ENCODE peak calls at places on chromosome 16, in six cellular contexts. B, Y, U, W, Q and M are unnamed samples.
A peak's percentile ranks its signal among the peaks of the same experiment; 100 is the strongest.

GRCh38 chr16:87686697-87687570 is 78.9 kb downstream of the KLHDC4 start:
- DNase-seq in Y (no peak), U (no peak), Q (no peak), W (peak; percentile 6), B (no peak), M (peak; percentile 35)

GRCh38 chr16:65038125-65038524 is 83.7 kb downstream of the CDH11 start:
- DNase-seq in Y (no peak), Q (no peak), B (no peak), U (no peak), W (no peak), M (no peak)

GRCh38 chr16:12680531-12680930 is 123.2 kb downstream of the CPPED1 start:
- DNase-seq in Q (no peak), B (no peak), Y (no peak), W (no peak), U (no peak), M (no peak)

GRCh38 chr16:82995286-82995926 is 368.6 kb downstream of the CDH13 start:
- DNase-seq in W (no peak), Y (peak; percentile 45), U (no peak), B (no peak), Q (no peak), M (no peak)

GRCh38 chr16:27920391-27920891 is 143.1 kb downstream of the GSG1L start:
- DNase-seq in Q (no peak), Y (no peak), B (peak; percentile 31), W (no peak), U (no peak), M (no peak)

GRCh38 chr16:1573301-1573700 is 38.6 kb downstream of the IFT140 start:
- DNase-seq in W (no peak), B (no peak), Y (no peak), U (no peak), Q (no peak), M (no peak)

GRCh38 chr16:66471696-66472393 is 44.8 kb downstream of the BEAN1 start:
- DNase-seq in Q (no peak), U (no peak), Y (no peak), B (no peak), W (no peak), M (no peak)

GRCh38 chr16:3295209-3295608 is 10.0 kb downstream of the TIGD7 start:
- DNase-seq in Y (no peak), W (no peak), Q (no peak), U (no peak), B (no peak), M (no peak)

GRCh38 chr16:4500283-4500682 is 24.1 kb downstream of the HMOX2 start:
- DNase-seq in Q (no peak), Y (no peak), W (peak; percentile 85), U (no peak), B (no peak), M (peak; percentile 89)

GRCh38 chr16:58753711-58754134 is 19.6 kb upstream of the GOT2 start:
- DNase-seq in Y (no peak), W (no peak), B (no peak), Q (no peak), U (peak; percentile 54), M (no peak)

GRCh38 chr16:55568151-55568693 is 1.7 kb downstream of the CAPNS2 start:
- DNase-seq in W (no peak), Q (no peak), B (no peak), U (no peak), Y (no peak), M (no peak)

GRCh38 chr16:81280393-81280792 is 34.4 kb upstream of the GAN start:
- DNase-seq in Q (no peak), W (no peak), Y (no peak), B (no peak), U (no peak), M (peak; percentile 37)

GRCh38 chr16:87216824-87217205 is 100.4 kb downstream of the C16orf95 start:
- DNase-seq in B (no peak), W (no peak), U (no peak), Y (no peak), Q (no peak), M (peak; percentile 40)

GRCh38 chr16:86866986-86867722 is 288.8 kb downstream of the FOXL1 start:
- DNase-seq in W (no peak), Y (no peak), B (no peak), Q (no peak), U (no peak), M (no peak)

GRCh38 chr16:14963281-14964173 is 11.3 kb upstream of the PDXDC1 start:
- DNase-seq in Q (no peak), W (no peak), Y (no peak), U (no peak), B (no peak), M (no peak)

GRCh38 chr16:27819356-27819755 is 244.2 kb downstream of the GSG1L start:
- DNase-seq in U (no peak), Y (no peak), Q (no peak), B (no peak), W (no peak), M (no peak)

GRCh38 chr16:63655846-63656245 is 1466.0 kb downstream of the CDH11 start:
- DNase-seq in Y (no peak), Q (no peak), W (no peak), U (no peak), B (no peak), M (no peak)

DNA sequence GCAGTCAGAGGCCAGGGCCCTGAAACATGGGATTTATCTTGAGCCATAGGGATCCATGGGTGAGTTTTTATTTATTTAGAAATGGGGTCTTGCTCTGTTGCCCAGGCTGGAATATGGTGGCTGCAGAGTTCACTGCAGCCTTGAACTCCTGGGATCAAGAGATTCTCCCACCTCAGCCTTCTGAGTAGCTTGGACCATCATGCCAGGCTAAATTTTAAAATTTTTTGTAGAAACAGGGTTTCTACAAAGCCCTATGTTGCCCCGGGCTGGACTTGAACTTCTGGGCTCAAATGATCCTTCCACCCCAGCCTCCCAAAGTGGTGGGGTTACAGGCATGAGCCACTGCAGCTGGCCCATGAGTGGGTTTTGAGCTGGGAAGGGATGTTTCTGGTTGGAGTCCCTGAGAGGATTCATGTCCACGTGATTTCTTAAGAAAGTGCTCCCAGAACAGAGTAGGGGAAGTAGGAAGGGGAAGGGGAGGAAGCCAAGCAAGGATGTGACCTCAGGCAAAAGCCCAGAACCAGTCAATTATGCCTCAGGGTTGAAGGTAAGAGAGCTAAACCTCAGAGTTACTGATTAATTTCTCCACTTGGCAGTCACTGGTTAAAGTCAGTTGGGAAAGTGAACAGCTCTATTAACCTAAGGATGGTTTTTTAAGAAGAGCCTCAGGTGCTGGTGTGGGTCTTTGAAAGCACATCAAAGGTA is 3.9 kb upstream of the KAT8 start:
- DNase-seq in W (no peak), Y (no peak), U (no peak), Q (no peak), B (no peak), M (no peak)
- TF ChIP-seq CTCF in W (no peak), Y (no peak), U (no peak), Q (no peak), B (no peak), M (no peak)

GRCh38 chr16:78503501-78504110 is 404.2 kb downstream of the WWOX start:
- DNase-seq in W (peak; percentile 70), U (no peak), Y (peak; percentile 69), Q (no peak), B (peak; percentile 58), M (peak; percentile 64)

GRCh38 chr16:78507576-78507975 is 408.1 kb downstream of the WWOX start:
- DNase-seq in W (no peak), Q (no peak), B (no peak), U (no peak), Y (no peak), M (no peak)

GRCh38 chr16:78504391-78504945 is 405.0 kb downstream of the WWOX start:
- DNase-seq in Q (no peak), B (no peak), U (peak; percentile 73), Y (peak; percentile 40), W (peak; percentile 29), M (peak; percentile 3)

GRCh38 chr16:78506372-78507193 is 407.1 kb downstream of the WWOX start:
- DNase-seq in Y (no peak), U (no peak), W (no peak), B (no peak), Q (no peak), M (no peak)

DNA sequence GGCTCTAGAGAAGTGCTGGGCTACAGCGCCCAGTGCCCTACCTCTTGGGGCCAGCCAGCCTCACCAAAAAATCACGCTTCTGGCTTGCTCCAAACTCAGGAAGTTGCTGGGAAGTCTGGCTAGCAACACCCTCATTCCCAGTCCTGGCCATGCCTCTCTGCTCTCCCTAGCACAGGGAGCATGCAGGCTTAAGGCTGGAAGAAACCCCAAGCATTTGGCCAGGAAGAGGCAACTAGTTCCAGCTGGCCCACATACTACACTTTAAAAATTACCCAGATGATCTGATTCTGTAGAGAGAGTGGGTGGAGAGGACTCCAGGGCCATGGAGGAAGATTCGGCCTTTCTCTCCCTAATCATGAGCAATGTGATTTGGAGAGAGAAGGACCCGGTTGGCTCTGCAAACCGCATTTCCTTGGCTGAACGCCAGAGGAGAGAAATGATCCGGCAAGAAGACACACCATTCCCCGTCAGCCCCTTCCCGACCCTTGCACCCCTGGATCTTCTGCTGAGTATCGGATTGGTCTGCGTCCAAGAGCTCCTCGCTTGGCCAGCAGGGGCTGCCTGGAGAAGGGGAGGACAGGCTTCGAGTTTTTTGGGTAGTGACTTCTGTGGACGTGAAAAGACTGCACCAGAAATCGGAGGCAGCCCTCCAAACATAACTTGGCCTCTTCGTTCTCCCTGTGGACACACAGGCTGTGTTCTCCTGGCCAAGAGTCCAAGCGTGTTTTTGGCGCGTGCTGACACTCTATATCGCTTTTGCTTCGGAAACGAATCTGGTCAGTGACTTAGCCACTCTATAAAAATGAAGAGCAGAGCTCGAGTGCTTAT is 406.3 kb downstream of the WWOX start:
- DNase-seq in Y (peak; percentile 61), U (peak; percentile 84), W (peak; percentile 77), Q (no peak), B (no peak), M (peak; percentile 52)
- TF ChIP-seq CTCF in Y (no peak), U (peak; percentile 48), W (peak; percentile 44), Q (no peak), B (no peak), M (peak; percentile 33)

GRCh38 chr16:57518520-57518919 is 17.9 kb downstream of the CCDC102A start:
- DNase-seq in W (no peak), Q (no peak), U (no peak), B (no peak), Y (no peak), M (no peak)
- TF ChIP-seq CTCF in W (no peak), Q (no peak), U (no peak), B (no peak), Y (no peak), M (no peak)

GRCh38 chr16:49353650-49354049 is 20.0 kb upstream of the C16orf78 start:
- DNase-seq in W (peak; percentile 11), B (no peak), Q (no peak), U (no peak), Y (no peak), M (no peak)

GRCh38 chr16:49351119-49351518 is 22.5 kb upstream of the C16orf78 start:
- DNase-seq in U (no peak), Q (no peak), B (no peak), Y (no peak), W (no peak), M (no peak)

GRCh38 chr16:49354991-49355390 is 18.6 kb upstream of the C16orf78 start:
- DNase-seq in W (no peak), U (no peak), Y (no peak), B (no peak), Q (no peak), M (no peak)

GRCh38 chr16:49354101-49354500 is 19.5 kb upstream of the C16orf78 start:
- DNase-seq in Q (no peak), B (no peak), W (no peak), Y (no peak), U (no peak), M (no peak)

DNA sequence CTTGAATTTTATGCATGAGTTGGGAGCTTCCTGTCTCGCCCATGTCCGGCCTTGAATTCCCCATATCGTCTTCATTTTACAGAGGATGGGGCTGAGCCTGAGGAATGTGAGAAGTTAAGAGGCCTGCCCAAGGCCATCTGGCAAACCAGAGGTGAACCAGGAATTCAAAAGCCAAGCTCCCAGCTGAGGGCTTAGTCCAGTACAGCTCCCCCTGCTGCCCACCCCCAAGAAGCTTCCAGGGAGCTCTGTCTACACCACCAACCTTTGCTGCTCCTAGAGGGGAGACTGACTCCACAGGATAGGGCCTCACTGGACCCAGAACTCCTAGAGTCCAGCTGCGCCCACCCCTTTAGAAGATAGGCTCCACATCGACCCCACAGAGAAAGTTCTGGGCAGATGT is 20.7 kb upstream of the C16orf78 start:
- DNase-seq in B (peak; percentile 49), Y (no peak), W (peak; percentile 9), U (no peak), Q (no peak), M (no peak)
- TF ChIP-seq CTCF in B (peak; percentile 38), Y (no peak), W (peak; percentile 22), U (no peak), Q (peak; percentile 38), M (peak; percentile 24)